ENCODE peak calls at places on chromosomes 12 and 14, in nine cellular contexts. E, C, M, I, L, H, R, V and Z are unnamed samples. For H3K36me3, the result is how much of the 10 kb centered on the place peaks cover.

GRCh38 chr12:128662106-128662505 is 161.7 kb downstream of the SLC15A4 start:
- DNase-seq in E (no peak), C (no peak), M (no peak), I (no peak), L (no peak), H (peak), R (no peak), V (no peak), Z (no peak)

GRCh38 chr12:3222306-3222705 is 145.1 kb downstream of the TSPAN9 start:
- DNase-seq in E (no peak), C (no peak), M (no peak), I (no peak), L (no peak), H (no peak), R (no peak), V (no peak), Z (no peak)

GRCh38 chr12:48175613-48176416 is 7.6 kb upstream of the CCDC184 start:
- DNase-seq in E (no peak), C (no peak), M (no peak), I (no peak), L (no peak), H (no peak), R (no peak), V (no peak), Z (no peak)

GRCh38 chr12:615620-616019 is 47.6 kb downstream of the NINJ2 start:
- DNase-seq in E (no peak), C (no peak), M (peak), I (no peak), L (no peak), H (no peak), R (no peak), V (no peak), Z (no peak)

GRCh38 chr14:32469388-32470160 is 140.5 kb downstream of the AKAP6 start:
- DNase-seq in E (no peak), C (no peak), M (no peak), I (no peak), L (no peak), H (peak), R (no peak), V (no peak), Z (peak)

GRCh38 chr12:106416273-106416672 is 58.7 kb downstream of the POLR3B start:
- DNase-seq in E (no peak), C (no peak), M (no peak), I (no peak), L (no peak), H (no peak), R (no peak), V (no peak), Z (peak)

GRCh38 chr14:102770910-102771543 is 6.2 kb upstream of the TRAF3 start:
- DNase-seq in E (no peak), C (no peak), M (no peak), I (no peak), L (no peak), H (no peak), R (no peak), V (no peak), Z (no peak)

GRCh38 chr12:52742196-52742580 is 35.0 kb downstream of the KRT76 start:
- DNase-seq in E (no peak), C (no peak), M (no peak), I (no peak), L (no peak), H (no peak), R (no peak), V (no peak), Z (no peak)

GRCh38 chr12:101570022-101570421 is 24.7 kb upstream of the MYBPC1 start:
- DNase-seq in E (no peak), C (no peak), M (no peak), I (peak), L (no peak), H (peak), R (no peak), V (peak), Z (no peak)

GRCh38 chr14:37232907-37233481 is 35.3 kb downstream of the MIPOL1 start:
- DNase-seq in E (no peak), C (no peak), M (no peak), I (no peak), L (no peak), H (peak), R (no peak), V (peak), Z (no peak)

GRCh38 chr14:90140956-90141316 is 79.1 kb downstream of the KCNK13 start:
- DNase-seq in E (no peak), C (no peak), M (no peak), I (no peak), L (no peak), H (no peak), R (no peak), V (peak), Z (peak)

GRCh38 chr14:97978336-97978735 is 1181.2 kb downstream of the VRK1 start:
- DNase-seq in E (peak), C (peak), M (peak), I (peak), L (peak), H (peak), R (peak), V (peak), Z (peak)

GRCh38 chr12:27123642-27124041 is 41.3 kb upstream of the C12orf71 start:
- DNase-seq in E (no peak), C (no peak), M (no peak), I (no peak), L (no peak), H (peak), R (no peak), V (no peak), Z (no peak)

GRCh38 chr12:14958361-14959125 is 2.9 kb downstream of the ARHGDIB start:
- DNase-seq in E (no peak), C (peak), M (no peak), I (no peak), L (no peak), H (no peak), R (no peak), V (no peak), Z (no peak)
- H3K4me3 ChIP-seq in E (peak), C (peak), M (peak), I (no peak), L (no peak), H (no peak), R (no peak), V (no peak), Z (no peak)

DNA sequence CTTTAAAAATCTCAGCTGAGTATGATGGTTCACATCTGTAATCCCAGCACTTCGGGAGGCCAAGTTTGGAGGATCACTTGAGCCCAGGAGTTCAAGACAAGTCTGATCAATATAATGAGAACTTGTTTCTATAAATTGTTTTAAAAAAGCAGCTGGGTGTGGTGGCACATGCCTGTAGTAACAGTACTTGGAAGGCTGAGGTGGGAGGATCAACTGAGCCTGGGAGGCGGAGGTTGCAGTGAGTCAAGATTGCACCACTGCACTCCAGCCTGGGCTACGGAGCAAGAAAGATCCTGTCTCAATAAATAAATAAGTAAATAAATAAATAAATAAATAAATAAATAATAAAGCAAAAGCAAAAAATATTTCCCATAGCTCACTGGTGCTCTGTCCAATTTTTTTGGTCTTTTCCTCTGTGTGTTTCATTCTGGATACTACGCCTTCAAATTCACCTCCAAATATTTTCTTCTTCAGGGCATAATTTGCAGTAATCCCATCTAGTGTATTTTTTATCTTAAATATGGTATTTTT is 32.7 kb upstream of the SNX6 start:
- DNase-seq in E (no peak), C (no peak), M (no peak), I (no peak), L (no peak), H (no peak), R (no peak), V (no peak), Z (no peak)
- H3K36me3 ChIP-seq in E (under half), C (under half), M (under half), I (under half), L (under half), H (under half), R (under half), V (under half), Z (under half)

DNA sequence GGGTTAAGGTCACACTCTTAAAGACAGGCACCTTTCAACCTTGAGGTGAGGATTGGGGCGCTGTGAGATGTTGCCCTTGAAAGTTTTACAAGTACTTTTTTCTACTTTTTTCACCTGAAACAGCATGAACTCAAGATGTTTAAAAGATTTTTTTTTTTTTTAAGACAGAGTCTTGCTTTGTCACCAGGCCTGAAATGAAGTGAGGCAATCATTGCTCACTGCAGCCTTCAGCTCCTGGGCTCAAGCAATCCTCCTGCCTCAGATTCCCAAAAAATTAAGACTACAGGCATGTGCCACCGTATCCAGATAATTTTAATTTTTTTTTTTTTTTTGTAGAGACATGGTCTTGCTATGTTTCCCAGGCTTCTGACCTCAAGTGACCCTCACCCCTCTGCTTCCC is 243.9 kb downstream of the DIO2 start:
- DNase-seq in E (no peak), C (no peak), M (no peak), I (no peak), L (no peak), H (no peak), R (no peak), V (no peak), Z (no peak)
- H3K4me3 ChIP-seq in E (no peak), C (no peak), M (no peak), I (no peak), L (no peak), H (no peak), R (no peak), V (no peak), Z (no peak)

GRCh38 chr12:49556391-49557186 is 11.4 kb downstream of the MCRS1 start:
- DNase-seq in E (no peak), C (no peak), M (no peak), I (no peak), L (no peak), H (no peak), R (no peak), V (no peak), Z (no peak)
- H3K36me3 ChIP-seq in E (half or more), C (under half), M (half or more), I (under half), L (under half), H (under half), R (half or more), V (under half), Z (under half)

DNA sequence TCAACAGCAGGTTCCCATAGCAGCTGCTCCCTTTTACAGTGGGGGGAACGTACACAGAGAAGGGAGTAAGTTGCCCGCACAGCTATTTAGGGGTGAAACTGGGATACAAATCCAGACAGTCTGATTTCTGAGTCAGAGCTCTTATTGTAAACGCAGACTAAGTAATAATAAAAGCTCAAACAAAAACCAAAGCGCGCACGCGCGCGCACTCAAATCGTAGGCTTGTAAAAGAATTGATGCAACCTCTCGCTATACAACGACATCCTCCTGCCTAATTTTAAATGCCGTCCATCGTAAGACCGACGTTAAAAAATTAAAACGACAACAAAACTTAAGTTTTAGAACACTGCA is 747 bp upstream of the DACT1 start:
- DNase-seq in E (peak), C (no peak), M (no peak), I (peak), L (no peak), H (peak), R (no peak), V (peak), Z (no peak)
- H3K4me3 ChIP-seq in E (peak), C (peak), M (peak), I (peak), L (peak), H (peak), R (no peak), V (peak), Z (peak)

GRCh38 chr14:22593189-22593588 is 4.2 kb upstream of the DAD1 start:
- DNase-seq in E (no peak), C (no peak), M (no peak), I (no peak), L (no peak), H (no peak), R (no peak), V (no peak), Z (no peak)
- H3K36me3 ChIP-seq in E (under half), C (under half), M (under half), I (under half), L (under half), H (under half), R (under half), V (under half), Z (under half)

DNA sequence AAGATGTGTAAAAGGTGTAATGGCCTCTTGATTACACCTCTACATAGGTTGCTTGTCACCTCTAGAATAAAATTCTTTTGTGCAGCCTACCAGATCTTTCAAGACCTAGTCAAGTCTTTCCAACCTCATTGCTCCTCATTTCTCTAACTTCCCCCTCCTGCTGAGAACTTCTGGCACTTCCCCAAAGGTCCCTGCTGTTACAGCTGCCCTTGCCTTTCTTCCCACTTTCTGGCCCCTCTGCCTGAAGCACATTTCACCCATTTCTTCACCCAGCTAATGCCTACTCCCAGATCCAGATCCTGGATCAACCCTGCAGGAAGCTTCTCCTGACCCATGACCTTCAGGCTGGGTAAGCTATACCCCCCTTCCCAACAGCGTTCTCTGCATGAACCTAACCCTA is 1.5 kb downstream of the TSHR start:
- DNase-seq in E (peak), C (no peak), M (no peak), I (no peak), L (no peak), H (no peak), R (no peak), V (no peak), Z (no peak)
- H3K4me3 ChIP-seq in E (no peak), C (no peak), M (no peak), I (no peak), L (no peak), H (no peak), R (no peak), V (no peak), Z (no peak)

GRCh38 chr14:94045101-94045500 is 19.0 kb downstream of the OTUB2 start:
- DNase-seq in E (no peak), C (no peak), M (no peak), I (no peak), L (peak), H (no peak), R (no peak), V (no peak), Z (no peak)

GRCh38 chr14:94047581-94047980 is 21.4 kb downstream of the OTUB2 start:
- DNase-seq in E (no peak), C (no peak), M (peak), I (no peak), L (peak), H (no peak), R (no peak), V (no peak), Z (no peak)

GRCh38 chr14:94048676-94049624 is 22.8 kb downstream of the OTUB2 start:
- DNase-seq in E (no peak), C (no peak), M (no peak), I (no peak), L (no peak), H (no peak), R (peak), V (no peak), Z (no peak)

GRCh38 chr14:94045563-94046345 is 19.6 kb downstream of the OTUB2 start:
- DNase-seq in E (no peak), C (no peak), M (peak), I (no peak), L (peak), H (no peak), R (peak), V (no peak), Z (no peak)

GRCh38 chr14:94046696-94047250 is 20.6 kb downstream of the OTUB2 start:
- DNase-seq in E (no peak), C (no peak), M (peak), I (no peak), L (peak), H (no peak), R (peak), V (no peak), Z (no peak)
- H3K36me3 ChIP-seq in E (half or more), C (half or more), M (half or more), I (under half), L (under half), H (under half), R (half or more), V (under half), Z (under half)

GRCh38 chr14:65431951-65432350 is 19.4 kb downstream of the FUT8 start:
- DNase-seq in E (no peak), C (no peak), M (no peak), I (no peak), L (no peak), H (no peak), R (no peak), V (no peak), Z (no peak)

GRCh38 chr14:65433157-65433556 is 20.6 kb downstream of the FUT8 start:
- DNase-seq in E (no peak), C (no peak), M (no peak), I (no peak), L (no peak), H (no peak), R (no peak), V (no peak), Z (no peak)

GRCh38 chr14:65433646-65434045 is 21.1 kb downstream of the FUT8 start:
- DNase-seq in E (no peak), C (no peak), M (no peak), I (no peak), L (no peak), H (no peak), R (no peak), V (no peak), Z (no peak)

GRCh38 chr14:65431245-65431644 is 18.7 kb downstream of the FUT8 start:
- DNase-seq in E (no peak), C (no peak), M (no peak), I (no peak), L (no peak), H (no peak), R (no peak), V (no peak), Z (no peak)

GRCh38 chr14:65432361-65432948 is 19.9 kb downstream of the FUT8 start:
- DNase-seq in E (no peak), C (no peak), M (no peak), I (no peak), L (no peak), H (no peak), R (no peak), V (peak), Z (no peak)
- H3K4me3 ChIP-seq in E (no peak), C (no peak), M (no peak), I (no peak), L (no peak), H (no peak), R (no peak), V (no peak), Z (no peak)